ENCODE peak calls at places on chromosomes 5 and 9, in seven cellular contexts. P is Caki2, I is erythroblast, R is fibroblast of lung, X is lung microvascular endothelial cell, V is MM.1S, F is sciatic nerve. Q is an unnamed sample.

GRCh38 chr9:108033976-108034964 is 544.7 kb upstream of the KLF4 start:
- DNase-seq in P (no peak), I (no peak), R (peak), X (no peak), V (no peak), F (no peak), Q (no peak)

GRCh38 chr5:37553720-37554402 is 174.7 kb downstream of the WDR70 start:
- DNase-seq in P (no peak), I (no peak), R (peak), X (peak), V (no peak), F (no peak), Q (peak)

GRCh38 chr5:149455889-149456409 is 76.9 kb upstream of the IL17B start:
- DNase-seq in P (peak), I (peak), R (peak), X (peak), V (no peak), F (no peak), Q (peak)

GRCh38 chr9:122453677-122454135 is 24.0 kb downstream of the OR1J1 start:
- DNase-seq in P (no peak), I (no peak), R (no peak), X (no peak), V (no peak), F (no peak), Q (no peak)

GRCh38 chr9:134623408-134624066 is 18.1 kb upstream of the COL5A1 start:
- DNase-seq in P (no peak), I (no peak), R (peak), X (no peak), V (no peak), F (peak), Q (no peak)

GRCh38 chr5:56123531-56124243 is 109.4 kb downstream of the ANKRD55 start:
- DNase-seq in P (peak), I (peak), R (peak), X (peak), V (no peak), F (no peak), Q (peak)

GRCh38 chr9:130835441-130836298 is 616 bp downstream of the ABL1 start:
- DNase-seq in P (peak), I (peak), R (peak), X (peak), V (no peak), F (no peak), Q (peak)

GRCh38 chr9:114346146-114346545 is 16.5 kb downstream of the ORM2 start:
- DNase-seq in P (no peak), I (no peak), R (no peak), X (no peak), V (no peak), F (no peak), Q (no peak)

GRCh38 chr9:69898714-69899209 is 78.1 kb downstream of the CFAP95 start:
- DNase-seq in P (peak), I (no peak), R (peak), X (peak), V (no peak), F (no peak), Q (no peak)

GRCh38 chr5:63860379-63860778 is 101.9 kb downstream of the HTR1A start:
- DNase-seq in P (no peak), I (no peak), R (no peak), X (no peak), V (no peak), F (no peak), Q (no peak)

GRCh38 chr9:91273853-91274552 is 87.7 kb downstream of the AUH start:
- DNase-seq in P (peak), I (peak), R (peak), X (peak), V (peak), F (no peak), Q (peak)

GRCh38 chr9:76704601-76705204 is 59.5 kb upstream of the PCA3 start:
- DNase-seq in P (peak), I (peak), R (peak), X (peak), V (peak), F (no peak), Q (peak)

GRCh38 chr5:45601424-45601823 is 94.8 kb downstream of the HCN1 start:
- DNase-seq in P (no peak), I (no peak), R (no peak), X (no peak), V (no peak), F (no peak), Q (no peak)

GRCh38 chr5:100520348-100520747 is 14.8 kb upstream of the FAM174A start:
- DNase-seq in P (no peak), I (no peak), R (no peak), X (no peak), V (no peak), F (no peak), Q (no peak)

GRCh38 chr5:138315751-138316278 is 15.8 kb downstream of the CDC25C start:
- DNase-seq in P (no peak), I (no peak), R (no peak), X (no peak), V (no peak), F (no peak), Q (no peak)

GRCh38 chr9:128394404-128395168 is 23.4 kb downstream of the URM1 start:
- DNase-seq in P (no peak), I (no peak), R (no peak), X (no peak), V (no peak), F (no peak), Q (no peak)

GRCh38 chr5:180353226-180353962 is at the start of gene GFPT2:
- DNase-seq in P (peak), I (peak), R (peak), X (peak), V (no peak), F (peak), Q (no peak)

GRCh38 chr9:2291980-2292704 is 277.0 kb downstream of the SMARCA2 start:
- DNase-seq in P (no peak), I (no peak), R (peak), X (no peak), V (no peak), F (no peak), Q (no peak)